ENCODE peak calls at places on chromosomes 4 and X, in five cellular contexts. C, A, F, T and G are unnamed samples.

GRCh38 chr4:107017681-107018321 is 18.3 kb downstream of the DKK2 start:
- DNase-seq in T (no peak), A (no peak), F (no peak), C (no peak), G (no peak)

GRCh38 chr4:11912886-11913285 is 484.2 kb upstream of the HS3ST1 start:
- DNase-seq in A (no peak), F (no peak), T (no peak), C (no peak), G (no peak)

GRCh38 chr4:41881931-41882621 is 53.2 kb upstream of the TMEM33 start:
- DNase-seq in A (no peak), C (no peak), F (peak; percentile 77), T (no peak), G (no peak)

GRCh38 chrX:13934731-13935130 is 95.0 kb downstream of the GEMIN8 start:
- DNase-seq in T (no peak), F (no peak), C (no peak), A (no peak), G (no peak)

GRCh38 chrX:93673056-93673868 is at the start of gene NAP1L3:
- DNase-seq in F (peak; percentile 78), C (peak; percentile 5), A (no peak), T (no peak), G (peak; percentile 44)

GRCh38 chrX:13190051-13190450 is 129.8 kb downstream of the ATXN3L start:
- DNase-seq in A (no peak), C (no peak), T (no peak), F (no peak), G (no peak)

GRCh38 chr4:95232358-95233156 is 316.2 kb downstream of the UNC5C start:
- DNase-seq in A (no peak), F (no peak), T (no peak), C (no peak), G (no peak)

GRCh38 chr4:165709973-165710526 is 163.0 kb upstream of the TLL1 start:
- DNase-seq in F (no peak), A (no peak), T (no peak), C (no peak), G (no peak)

GRCh38 chr4:170025523-170026252 is 507 bp downstream of the MFAP3L start:
- DNase-seq in A (no peak), F (peak; percentile 70), C (no peak), T (no peak), G (no peak)

GRCh38 chrX:40531056-40531826 is 49.5 kb upstream of the ATP6AP2 start:
- DNase-seq in F (no peak), T (no peak), A (no peak), C (no peak), G (no peak)

GRCh38 chr4:120066182-120066524 is 495 bp downstream of the MAD2L1 start:
- DNase-seq in F (peak; percentile 8), A (no peak), C (peak; percentile 8), T (no peak), G (no peak)

GRCh38 chrX:40151211-40152172 is 53.7 kb upstream of the BCOR start:
- DNase-seq in T (no peak), F (no peak), C (no peak), A (peak; percentile 71), G (no peak)

GRCh38 chr4:154738426-154738825 is 5.4 kb upstream of the LRAT start:
- DNase-seq in C (no peak), T (no peak), A (no peak), F (no peak), G (no peak)

GRCh38 chr4:132417220-132417619 is 731.9 kb upstream of the PCDH10 start:
- DNase-seq in C (no peak), F (no peak), A (no peak), T (no peak), G (no peak)

GRCh38 chrX:19743386-19743785 is 144.0 kb downstream of the SH3KBP1 start:
- DNase-seq in F (no peak), A (no peak), T (peak; percentile 70), C (no peak), G (no peak)

GRCh38 chrX:63919081-63919480 is 134.1 kb upstream of the ARHGEF9 start:
- DNase-seq in C (no peak), T (no peak), F (no peak), A (no peak), G (no peak)

DNA sequence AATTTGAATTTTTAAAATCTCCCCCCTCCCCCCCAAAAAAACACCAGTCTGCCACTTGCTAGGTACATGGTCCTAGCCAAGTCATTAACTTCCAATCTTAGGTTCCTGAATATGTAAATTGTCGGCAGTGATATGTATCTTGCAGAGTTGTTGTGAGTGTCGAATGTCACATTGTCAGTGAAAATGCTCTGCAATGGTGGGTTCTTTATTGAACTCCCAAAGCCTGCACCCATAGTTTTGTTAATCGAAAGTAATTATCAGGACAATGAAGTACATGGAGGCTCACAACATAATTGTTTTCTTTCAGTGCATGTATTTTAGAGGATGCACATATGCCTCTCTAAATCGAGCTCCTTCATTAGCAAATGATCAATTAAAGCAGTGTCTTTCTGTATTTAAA is 185.6 kb upstream of the S100G start:
- DNase-seq in F (no peak), T (no peak), C (no peak), A (no peak), G (no peak)
- H2AFZ ChIP-seq in F (no peak overlapping the region), T (no peak overlapping the region), C (no peak overlapping the region), A (no peak overlapping the region), G (no peak overlapping the region)

GRCh38 chrX:83004012-83004411 is 504.1 kb upstream of the POU3F4 start:
- DNase-seq in A (no peak), T (no peak), C (no peak), F (no peak), G (no peak)

GRCh38 chrX:83008415-83008814 is 499.7 kb upstream of the POU3F4 start:
- DNase-seq in C (no peak), F (no peak), A (peak; percentile 8), T (no peak), G (no peak)
- TF ChIP-seq MXI1 in C (no peak), F (no peak), A (no peak), T (no peak), G (no peak)

GRCh38 chr4:143358923-143359694 is 22.4 kb downstream of the GAB1 start:
- DNase-seq in A (peak; percentile 48), T (no peak), C (no peak), F (no peak), G (peak; percentile 93)
- H2AFZ ChIP-seq in A (peak overlapping the region; percentile 64), T (peak overlapping the region; percentile 76), C (no peak overlapping the region), F (no peak overlapping the region), G (no peak overlapping the region)

GRCh38 chr4:159446266-159446976 is 343.5 kb downstream of the RAPGEF2 start:
- DNase-seq in A (peak; percentile 69), C (peak; percentile 72), F (peak; percentile 63), T (peak; percentile 26), G (peak; percentile 84)
- TF ChIP-seq MXI1 in A (no peak), C (no peak), F (no peak), T (no peak), G (no peak)

GRCh38 chr4:111070390-111070789 is 447.5 kb upstream of the PITX2 start:
- DNase-seq in F (no peak), A (no peak), C (no peak), T (no peak), G (no peak)

GRCh38 chr4:111066001-111066400 is 443.1 kb upstream of the PITX2 start:
- DNase-seq in A (no peak), T (no peak), C (no peak), F (no peak), G (peak; percentile 1)

GRCh38 chr4:111066887-111067286 is 444.0 kb upstream of the PITX2 start:
- DNase-seq in F (no peak), A (no peak), T (no peak), C (no peak), G (peak; percentile 39)

GRCh38 chr4:111066447-111066846 is 443.6 kb upstream of the PITX2 start:
- DNase-seq in C (no peak), T (no peak), F (no peak), A (no peak), G (peak; percentile 63)

DNA sequence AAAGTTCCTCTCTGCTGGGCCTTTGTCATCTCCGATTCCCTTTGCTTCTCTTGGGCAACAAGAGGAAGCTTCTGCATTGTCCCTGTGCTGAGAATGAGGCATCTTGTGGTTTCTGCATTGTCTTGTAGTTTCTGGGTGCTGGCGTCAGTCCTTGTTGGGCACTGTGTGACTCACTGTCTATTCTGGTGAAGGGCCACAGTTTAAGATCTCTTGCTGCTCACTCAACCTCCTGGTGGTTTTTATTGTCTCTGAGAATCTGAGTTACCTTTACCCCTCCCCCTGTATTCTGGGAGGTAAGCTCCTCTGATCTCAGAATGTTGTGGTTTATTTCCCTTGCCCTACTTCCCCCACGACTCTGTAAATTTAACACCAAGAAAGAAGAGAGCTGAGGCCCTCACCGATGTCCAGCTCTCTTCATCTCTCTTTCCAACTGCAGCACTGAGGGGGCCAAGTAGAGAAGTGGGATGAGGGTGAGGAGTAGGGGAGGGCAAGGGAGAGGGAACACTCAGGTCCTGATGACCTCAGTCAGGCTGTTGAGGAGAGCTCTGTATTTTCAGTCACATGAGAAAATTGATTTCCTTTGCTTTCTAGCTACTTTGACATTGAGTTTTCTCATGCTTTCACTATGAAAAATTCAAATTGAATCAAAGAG is 441.6 kb upstream of the PITX2 start:
- DNase-seq in A (no peak), C (no peak), T (peak; percentile 2), F (no peak), G (peak; percentile 57)
- H2AFZ ChIP-seq in A (no peak overlapping the region), C (no peak overlapping the region), T (no peak overlapping the region), F (peak overlapping the region; percentile 85), G (no peak overlapping the region)

GRCh38 chr4:65670331-65671031 is at the start of gene EPHA5:
- DNase-seq in T (no peak), C (peak; percentile 3), A (peak; percentile 16), F (peak; percentile 69), G (peak; percentile 41)
- TF ChIP-seq MXI1 in T (no peak), C (no peak), A (no peak), F (no peak), G (no peak)

GRCh38 chr4:38859501-38859900 is 2.9 kb upstream of the TLR6 start:
- DNase-seq in T (no peak), A (no peak), C (no peak), F (no peak), G (no peak)

GRCh38 chr4:38856524-38857337 is at the start of gene TLR6:
- DNase-seq in A (peak; percentile 89), C (peak; percentile 57), F (peak; percentile 51), T (peak; percentile 91), G (peak; percentile 68)

GRCh38 chr4:38856046-38856445 is 571 bp downstream of the TLR6 start:
- DNase-seq in A (no peak), T (peak; percentile 40), F (no peak), C (no peak), G (no peak)

GRCh38 chr4:38857354-38858096 is 908 bp upstream of the TLR6 start:
- DNase-seq in T (peak; percentile 82), C (no peak), A (peak; percentile 73), F (no peak), G (peak; percentile 94)

GRCh38 chr4:38858097-38858420 is 1.4 kb upstream of the TLR6 start:
- DNase-seq in T (no peak), A (no peak), C (no peak), F (no peak), G (no peak)
- H2AFZ ChIP-seq in T (peak overlapping the region; percentile 42), A (peak overlapping the region; percentile 68), C (no peak overlapping the region), F (peak overlapping the region; percentile 64), G (peak overlapping the region; percentile 90)